ENCODE peak calls at places on chromosome 11, in ten cellular contexts. B is left ventricle myocardium inferior, N is A549, K is lower lobe of right lung, Y is heart left ventricle, X is hepatocyte, W is transverse colon, U is tibial artery, D is cardiac muscle cell, R is dorsolateral prefrontal cortex. J is an unnamed sample.

GRCh38 chr11:18853086-18853720 is 61.6 kb upstream of the PTPN5 start:
- DNase-seq in X (peak), K (no peak), Y (no peak), W (no peak), U (no peak), D (peak), N (peak), R (no peak), B (no peak), J (peak)

GRCh38 chr11:64001552-64002427 is 15.6 kb downstream of the OTUB1 start:
- DNase-seq in Y (no peak), D (no peak), W (no peak), B (peak), K (no peak), U (no peak), X (peak), R (no peak), N (no peak), J (no peak)

GRCh38 chr11:69699213-69699612 is 4.6 kb downstream of the FGF19 start:
- DNase-seq in D (no peak), B (no peak), N (no peak), K (no peak), Y (no peak), X (no peak), W (no peak), R (no peak), U (no peak), J (peak)

GRCh38 chr11:45170484-45170883 is 24.0 kb downstream of the PRDM11 start:
- DNase-seq in X (no peak), Y (no peak), D (no peak), W (no peak), N (no peak), B (no peak), R (no peak), U (no peak), K (no peak), J (no peak)

GRCh38 chr11:106691807-106692365 is 326.4 kb downstream of the GUCY1A2 start:
- DNase-seq in B (no peak), Y (no peak), N (no peak), U (no peak), D (no peak), X (no peak), W (no peak), K (no peak), R (no peak), J (no peak)

GRCh38 chr11:69711824-69712801 is 8.3 kb upstream of the FGF19 start:
- DNase-seq in U (no peak), K (no peak), W (no peak), N (no peak), R (no peak), X (no peak), Y (no peak), B (no peak), D (no peak), J (no peak)

GRCh38 chr11:3164540-3165151 is 464 bp downstream of the OSBPL5 start:
- DNase-seq in Y (peak), K (peak), W (peak), X (no peak), U (no peak), D (no peak), R (no peak), N (no peak), B (peak), J (no peak)

GRCh38 chr11:106156290-106156937 is 79.0 kb downstream of the AASDHPPT start:
- DNase-seq in X (peak), Y (no peak), B (no peak), K (no peak), R (no peak), D (peak), U (no peak), W (no peak), N (peak), J (peak)

GRCh38 chr11:1260023-1260501 is 37.2 kb downstream of the MUC5B start:
- DNase-seq in N (peak), X (peak), K (no peak), B (no peak), Y (no peak), W (peak), R (no peak), U (no peak), D (no peak), J (peak)

DNA sequence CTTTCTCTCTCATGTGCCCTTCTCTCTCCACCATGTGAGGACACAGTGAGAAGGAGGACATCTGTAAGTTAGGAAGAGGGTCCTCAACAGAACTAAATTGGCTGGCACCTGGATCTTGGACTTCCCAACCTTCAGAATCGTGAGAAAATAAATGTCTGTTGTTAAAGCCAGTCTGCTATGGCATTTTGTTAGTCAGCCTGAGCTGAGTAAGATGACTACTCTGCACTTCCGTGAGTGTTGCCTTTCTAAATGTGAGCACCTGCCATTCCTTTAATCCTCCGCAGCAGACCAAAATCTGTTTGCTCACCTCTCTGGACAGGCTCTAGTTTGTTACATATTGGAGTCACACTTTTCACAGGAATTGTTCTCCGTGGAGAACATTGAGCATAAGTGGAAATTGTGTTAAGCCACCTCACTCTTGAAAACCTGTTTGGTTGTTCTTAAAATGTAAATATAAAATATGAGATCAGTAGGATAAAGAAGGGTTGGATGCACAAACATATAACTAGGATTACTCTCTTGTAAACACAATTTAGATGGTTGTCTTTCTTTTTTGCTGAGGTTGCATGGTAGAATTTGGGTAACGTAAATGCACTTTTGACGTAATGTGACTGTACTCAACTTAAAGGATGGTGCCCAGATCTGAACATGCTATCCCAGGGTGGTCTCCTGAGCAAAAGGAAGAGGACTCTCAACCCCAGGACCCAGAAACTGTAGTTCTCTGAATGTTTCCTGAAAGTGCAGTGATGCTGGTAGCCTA is 65.9 kb downstream of the SNX19 start:
- DNase-seq in X (no peak), R (no peak), B (no peak), U (no peak), D (no peak), Y (no peak), K (no peak), W (no peak), N (no peak), J (no peak)
- TF ChIP-seq CTCF in X (no peak), R (no peak), B (no peak), U (no peak), D (no peak), Y (no peak), K (no peak), W (no peak), N (no peak), J (no peak)

DNA sequence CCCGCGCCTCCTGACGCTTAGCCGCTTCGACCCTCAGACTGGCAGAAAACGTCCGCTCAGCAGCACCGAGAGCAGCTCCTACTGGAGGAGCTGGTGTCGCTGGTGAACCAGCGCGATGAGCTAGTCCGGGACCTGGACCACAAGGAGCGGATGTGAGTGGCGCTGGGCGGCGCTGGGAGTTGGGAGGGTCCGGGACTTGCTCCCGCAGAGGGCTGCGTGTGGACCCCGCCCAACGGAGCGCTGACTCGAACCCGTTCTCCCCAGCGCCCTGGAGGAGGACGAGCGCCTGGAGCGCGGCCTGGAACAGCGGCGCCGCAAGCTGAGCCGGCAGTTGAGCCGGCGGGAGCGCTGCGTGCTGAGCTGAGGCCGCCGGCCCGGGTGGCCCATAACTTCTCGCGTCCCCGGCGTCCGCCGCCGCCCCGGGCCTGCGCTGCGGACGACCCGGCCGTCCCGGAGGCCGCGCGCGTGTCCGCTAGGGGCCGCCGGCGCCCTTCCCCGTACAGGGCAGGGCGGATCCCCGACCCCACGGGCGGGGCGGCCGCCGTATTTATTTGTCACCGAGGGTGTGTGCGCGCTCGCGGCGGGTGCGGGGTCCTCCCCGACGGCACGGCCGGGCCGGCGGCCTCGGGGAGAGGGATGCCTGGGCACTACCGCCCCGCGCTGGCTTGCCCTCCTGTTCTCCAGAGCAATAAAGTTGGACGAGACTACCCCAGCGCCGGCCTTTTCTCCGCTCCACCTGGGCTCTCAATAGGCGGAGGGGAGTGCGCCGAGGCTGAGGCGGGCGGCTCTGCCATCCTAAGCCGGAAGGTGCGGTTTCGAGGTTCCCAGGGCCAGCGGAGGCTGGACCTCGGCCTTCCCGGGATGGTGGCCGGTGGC is 3.4 kb downstream of the KCNK7 start:
- DNase-seq in D (peak), W (peak), U (peak), N (no peak), B (peak), K (no peak), R (no peak), Y (no peak), X (peak), J (no peak)
- H3K4me3 ChIP-seq in D (peak), W (peak), U (no peak), N (no peak), B (peak), K (peak), R (no peak), Y (peak), X (peak), J (no peak)

DNA sequence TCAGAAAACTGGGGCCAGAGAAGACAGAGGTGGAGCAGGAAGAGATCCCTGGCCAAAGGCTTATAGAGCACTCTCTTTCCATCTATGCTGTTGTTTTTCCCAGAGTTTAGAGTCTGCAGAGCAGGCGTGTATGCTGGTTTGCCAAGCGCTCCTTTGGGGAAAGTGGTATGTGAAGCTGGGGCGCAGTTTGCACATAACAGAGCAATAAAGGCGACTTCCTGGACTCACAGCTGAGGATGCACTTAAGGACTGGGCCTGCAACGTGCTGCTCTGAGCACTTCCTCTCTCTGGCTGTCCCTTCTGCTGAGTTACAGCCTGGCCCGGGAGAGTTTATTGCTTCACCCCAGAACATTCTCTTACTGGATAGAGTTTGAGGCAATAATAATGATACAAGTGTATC is 41.7 kb downstream of the THAP12 start:
- DNase-seq in U (peak), X (no peak), R (no peak), W (peak), N (no peak), B (peak), D (no peak), Y (peak), K (peak), J (no peak)
- H3K27ac ChIP-seq in U (peak), X (no peak), R (no peak), W (peak), N (no peak), B (peak), D (no peak), Y (peak), K (peak), J (no peak)

DNA sequence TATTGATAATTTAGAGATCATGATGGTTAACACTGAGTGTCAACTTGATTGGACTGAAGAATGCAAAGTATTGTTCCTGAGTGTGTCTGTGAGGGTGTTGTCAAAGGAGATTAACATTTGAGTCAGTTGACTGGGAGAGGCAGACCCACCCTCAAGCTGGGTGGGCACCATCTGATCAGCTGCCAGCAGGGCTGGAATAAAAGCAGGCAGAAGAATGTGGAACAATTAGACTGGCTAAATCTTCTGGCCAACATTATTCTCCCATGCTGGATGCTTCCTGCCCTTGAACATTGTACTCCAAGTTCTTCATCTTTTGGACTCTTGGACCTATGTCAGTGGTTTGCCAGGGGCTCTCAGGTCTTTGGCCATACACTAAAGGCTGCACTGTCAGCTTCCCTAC is 1170.0 kb upstream of the CNTN5 start:
- DNase-seq in B (no peak), U (no peak), D (no peak), Y (no peak), K (no peak), X (no peak), W (no peak), R (no peak), N (no peak), J (no peak)
- TF ChIP-seq CTCF in B (no peak), U (no peak), D (no peak), Y (no peak), K (no peak), X (no peak), W (no peak), R (no peak), N (no peak), J (no peak)

GRCh38 chr11:27757953-27758352 is 57.7 kb upstream of the BDNF start:
- DNase-seq in X (no peak), W (no peak), R (peak), K (no peak), Y (no peak), B (no peak), D (no peak), U (no peak), N (no peak), J (no peak)

DNA sequence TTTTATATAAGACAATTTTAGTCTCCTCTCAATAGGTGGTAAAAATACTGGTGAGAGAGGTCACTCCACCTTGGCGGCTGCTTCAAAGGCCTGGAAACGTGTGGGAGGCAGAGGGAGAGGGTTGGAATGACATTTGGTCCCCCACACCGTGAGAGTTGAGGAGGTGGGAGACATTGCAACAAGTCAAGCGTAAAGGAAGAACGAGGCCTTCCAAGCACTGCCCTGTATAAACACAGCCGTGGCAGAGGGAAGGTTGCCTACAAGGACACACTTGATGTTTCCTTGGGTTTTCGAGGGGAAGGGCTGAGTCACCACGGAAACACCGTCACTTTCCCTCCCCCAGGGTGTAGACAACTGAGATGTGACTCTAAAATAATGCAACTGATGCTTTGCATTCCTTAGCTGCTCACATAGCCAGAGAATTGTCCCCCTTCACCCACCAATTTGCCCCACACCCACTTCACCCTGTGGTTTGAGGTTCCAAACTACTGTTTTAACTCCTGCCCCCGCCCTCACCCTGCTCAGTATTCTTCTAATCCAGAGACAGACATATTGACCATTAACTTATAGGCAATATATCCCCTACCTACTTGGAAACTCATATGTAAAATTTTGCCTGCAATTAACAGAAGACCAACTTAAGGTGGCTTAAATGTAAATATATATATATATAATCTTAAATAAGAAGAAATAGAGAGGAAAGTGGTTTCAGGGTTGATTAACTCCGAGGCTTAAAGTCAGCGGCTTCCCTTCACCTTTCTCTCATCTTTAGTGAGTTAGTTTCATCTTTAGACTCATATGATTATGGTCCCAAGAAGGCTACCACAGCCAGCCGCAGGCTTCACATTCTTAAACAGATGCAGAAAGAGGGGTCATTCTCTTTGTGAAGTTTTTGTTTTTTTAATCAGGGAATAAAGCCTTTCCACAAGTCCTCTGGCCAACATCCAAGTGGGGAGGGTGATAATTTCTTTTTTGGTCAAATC is 54.1 kb upstream of the BDNF start:
- DNase-seq in B (no peak), N (no peak), R (no peak), X (no peak), U (no peak), K (no peak), D (no peak), W (no peak), Y (no peak), J (no peak)
- H3K4me3 ChIP-seq in B (no peak), N (no peak), R (no peak), X (no peak), U (no peak), K (no peak), D (no peak), W (no peak), Y (no peak), J (no peak)

GRCh38 chr11:60915250-60915914 is 1.4 kb downstream of the TMEM109 start:
- DNase-seq in Y (peak), B (peak), K (peak), N (peak), U (peak), W (peak), X (peak), D (peak), R (peak), J (no peak)
- H3K27ac ChIP-seq in Y (peak), B (peak), K (peak), N (peak), U (peak), W (peak), X (peak), D (no peak), R (peak), J (peak)

GRCh38 chr11:68212421-68213134 is 518 bp downstream of the KMT5B start:
- DNase-seq in U (peak), Y (peak), B (peak), X (peak), R (peak), W (peak), N (peak), D (peak), K (peak), J (peak)
- TF ChIP-seq CTCF in U (peak), Y (peak), B (peak), X (peak), R (no peak), W (peak), N (peak), D (no peak), K (no peak), J (peak)

DNA sequence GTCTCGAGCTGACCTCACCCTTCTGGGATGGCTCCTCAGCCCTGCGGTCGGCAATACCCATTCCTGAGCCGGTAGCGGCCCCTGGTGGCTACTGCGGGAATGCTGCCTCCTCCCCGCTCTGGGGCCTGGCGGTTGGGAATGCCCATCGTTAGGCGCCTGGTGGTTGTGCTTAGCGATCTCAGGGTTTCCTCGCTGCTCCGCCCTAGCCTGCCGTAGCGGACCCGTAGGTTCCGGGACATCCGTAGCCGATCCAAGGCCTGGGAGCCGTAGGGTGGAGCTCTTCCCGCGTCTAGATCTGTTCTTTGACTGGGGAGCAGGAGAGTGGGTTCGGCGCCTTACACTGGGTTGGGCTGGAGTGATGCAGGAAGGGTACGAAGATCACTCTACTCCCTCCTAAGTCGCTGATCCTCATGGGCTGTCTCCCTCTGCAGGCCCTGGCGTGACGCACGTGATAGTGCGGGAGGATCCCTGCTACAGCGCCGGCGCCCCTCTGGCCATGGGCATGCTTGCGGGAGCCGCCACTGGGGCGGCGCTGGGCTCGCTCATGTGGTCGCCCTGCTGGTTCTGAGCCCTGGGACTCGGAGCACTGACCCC is 14.8 kb downstream of the PLEKHB1 start:
- DNase-seq in D (peak), X (peak), B (peak), W (peak), N (peak), K (peak), U (peak), R (peak), Y (peak), J (peak)
- H3K4me3 ChIP-seq in D (no peak), X (no peak), B (peak), W (peak), N (peak), K (peak), U (peak), R (peak), Y (peak), J (no peak)

DNA sequence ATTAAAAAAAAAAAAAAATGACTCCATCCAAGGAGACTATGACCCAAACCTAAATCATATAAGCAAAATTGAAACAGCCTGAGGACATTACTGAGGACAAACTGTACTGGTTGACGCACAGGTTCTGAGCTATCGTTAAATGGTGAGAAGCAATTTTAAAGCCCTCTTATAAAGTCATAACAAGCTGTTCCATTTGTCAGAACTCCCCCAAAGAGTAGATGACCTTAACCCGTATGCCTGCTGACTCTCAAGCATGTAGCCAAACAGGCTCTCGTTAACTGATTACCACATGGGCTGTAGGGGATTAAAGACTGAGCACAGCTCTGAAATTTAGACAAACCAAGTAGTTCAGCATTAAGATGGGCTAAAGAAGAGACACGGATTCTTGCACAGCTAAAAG is 2.2 kb downstream of the CRYAB start:
- DNase-seq in W (no peak), D (no peak), Y (no peak), K (no peak), U (no peak), N (no peak), R (no peak), B (no peak), X (no peak), J (no peak)
- H3K27ac ChIP-seq in W (peak), D (peak), Y (peak), K (no peak), U (peak), N (no peak), R (peak), B (peak), X (peak), J (no peak)